ENCODE peak calls at places on chromosomes 16 and 17, in seven cellular contexts. B is DND-41, U is neural progenitor cell, H is K562, Z is H1, D is astrocyte, X is HCT116. R is an unnamed sample.

GRCh38 chr17:76397687-76398522 is 13.5 kb downstream of the SPHK1 start:
- DNase-seq in B (peak), U (peak), H (peak), Z (peak), D (peak), X (peak), R (peak)

GRCh38 chr17:82963104-82963950 is 116.1 kb upstream of the METRNL start:
- DNase-seq in B (no peak), U (peak), H (no peak), Z (peak), D (peak), X (no peak), R (peak)

GRCh38 chr17:34656801-34657200 is 77.4 kb downstream of the TMEM132E start:
- DNase-seq in B (no peak), U (no peak), H (no peak), Z (no peak), D (no peak), X (no peak), R (no peak)

GRCh38 chr17:62614142-62614541 is 13.3 kb upstream of the MRC2 start:
- DNase-seq in B (no peak), U (no peak), H (no peak), Z (no peak), D (peak), X (no peak), R (no peak)

GRCh38 chr17:29004081-29004692 is 1.6 kb downstream of the SEZ6 start:
- DNase-seq in B (peak), U (peak), H (no peak), Z (no peak), D (peak), X (no peak), R (peak)

GRCh38 chr16:67241008-67241900 is 6.0 kb downstream of the FHOD1 start:
- DNase-seq in B (no peak), U (no peak), H (peak), Z (no peak), D (peak), X (no peak), R (peak)

GRCh38 chr17:37518816-37519215 is 29.1 kb downstream of the DUSP14 start:
- DNase-seq in B (no peak), U (no peak), H (no peak), Z (no peak), D (no peak), X (no peak), R (no peak)

GRCh38 chr16:67158637-67159600 is 790 bp downstream of the TRADD start:
- DNase-seq in B (peak), U (peak), H (peak), Z (no peak), D (no peak), X (no peak), R (peak)

GRCh38 chr16:1890701-1891035 is 18.7 kb upstream of the MEIOB start:
- DNase-seq in B (no peak), U (no peak), H (peak), Z (no peak), D (no peak), X (no peak), R (no peak)

GRCh38 chr17:77218902-77219301 is 78.1 kb downstream of the SEC14L1 start:
- DNase-seq in B (no peak), U (no peak), H (no peak), Z (no peak), D (no peak), X (no peak), R (no peak)

GRCh38 chr16:57903656-57904055 is 67.3 kb downstream of the CNGB1 start:
- DNase-seq in B (no peak), U (no peak), H (no peak), Z (no peak), D (no peak), X (no peak), R (no peak)

DNA sequence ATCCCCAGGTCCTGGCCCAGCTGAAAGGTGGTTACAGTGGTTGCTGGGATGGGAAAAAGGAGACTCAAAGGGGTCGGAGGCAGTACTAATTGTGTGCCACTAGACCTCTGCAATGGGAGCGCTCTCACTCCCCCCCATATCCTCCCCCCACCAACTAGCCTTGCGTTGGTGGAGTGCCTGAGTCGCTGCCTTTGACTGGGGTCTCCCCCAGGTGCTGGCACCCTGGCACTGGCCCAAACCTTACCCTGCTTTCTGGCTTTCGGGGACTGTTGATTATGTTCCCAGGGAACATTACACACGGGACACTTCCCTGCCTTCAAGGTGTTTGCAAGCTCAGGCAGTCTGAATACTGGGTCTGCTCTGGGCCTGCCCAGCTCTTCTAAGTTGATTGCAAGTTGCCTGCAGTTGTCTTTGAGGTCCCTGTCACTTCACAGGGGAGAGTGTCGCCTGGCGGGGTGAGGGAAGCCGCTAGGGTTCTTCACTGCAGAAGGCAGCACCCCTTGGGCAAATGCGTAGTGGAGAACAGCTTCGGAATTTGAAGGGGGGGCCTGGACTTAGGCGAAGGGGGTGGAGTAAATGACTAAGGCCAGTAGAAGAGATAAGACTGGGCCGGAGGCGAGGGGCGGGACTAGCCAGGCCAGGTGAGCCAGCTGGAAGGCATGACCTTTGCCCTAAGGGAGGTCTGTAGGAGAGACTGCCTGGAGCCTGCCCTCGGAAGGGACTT is 98.0 kb downstream of the RAB11FIP4 start:
- DNase-seq in B (no peak), U (peak), H (peak), Z (no peak), D (no peak), X (peak), R (no peak)
- H3K9ac ChIP-seq in B (no peak), U (no peak), H (no peak), Z (no peak), D (no peak), X (peak), R (no peak)

GRCh38 chr17:8675306-8675705 is 44.8 kb upstream of the MYH10 start:
- DNase-seq in B (no peak), U (no peak), H (no peak), Z (no peak), D (no peak), X (no peak), R (no peak)

GRCh38 chr17:8680402-8680801 is 49.9 kb upstream of the MYH10 start:
- DNase-seq in B (no peak), U (no peak), H (no peak), Z (no peak), D (no peak), X (no peak), R (no peak)

GRCh38 chr17:8681175-8681949 is 50.8 kb upstream of the MYH10 start:
- DNase-seq in B (no peak), U (no peak), H (no peak), Z (no peak), D (peak), X (no peak), R (no peak)

GRCh38 chr17:8680850-8681174 is 50.3 kb upstream of the MYH10 start:
- DNase-seq in B (no peak), U (no peak), H (no peak), Z (no peak), D (no peak), X (no peak), R (no peak)

GRCh38 chr17:8679136-8679535 is 48.6 kb upstream of the MYH10 start:
- DNase-seq in B (no peak), U (no peak), H (no peak), Z (no peak), D (no peak), X (no peak), R (no peak)
- TF ChIP-seq CTCF in B (no peak), U (no peak), H (no peak), Z (no peak), D (no peak), X (no peak), R (no peak)

GRCh38 chr17:79799538-79800324 is 2.9 kb upstream of the CBX8 start:
- DNase-seq in B (peak), U (peak), H (no peak), Z (no peak), D (no peak), X (no peak), R (no peak)

GRCh38 chr17:79802039-79802735 is 5.3 kb upstream of the CBX8 start:
- DNase-seq in B (no peak), U (peak), H (no peak), Z (no peak), D (no peak), X (no peak), R (no peak)

GRCh38 chr17:79802736-79803420 is 6.0 kb upstream of the CBX8 start:
- DNase-seq in B (no peak), U (peak), H (peak), Z (no peak), D (no peak), X (no peak), R (no peak)

GRCh38 chr17:79800325-79801155 is 3.7 kb upstream of the CBX8 start:
- DNase-seq in B (peak), U (peak), H (no peak), Z (no peak), D (peak), X (peak), R (peak)

GRCh38 chr17:79801156-79802038 is 4.5 kb upstream of the CBX8 start:
- DNase-seq in B (no peak), U (peak), H (no peak), Z (no peak), D (no peak), X (peak), R (peak)
- TF ChIP-seq EZH2 in B (no peak), U (peak), H (no peak), Z (peak), D (peak), X (no peak), R (peak)

GRCh38 chr17:31842416-31843381 is 16.3 kb downstream of the COPRS start:
- DNase-seq in B (peak), U (peak), H (peak), Z (peak), D (peak), X (peak), R (no peak)
- H3K9ac ChIP-seq in B (no peak), U (no peak), H (no peak), Z (no peak), D (peak), X (no peak), R (no peak)

GRCh38 chr17:7935859-7936258 is 3.9 kb downstream of the CNTROB start:
- DNase-seq in B (no peak), U (no peak), H (no peak), Z (no peak), D (no peak), X (no peak), R (no peak)

GRCh38 chr17:7932483-7932891 is 481 bp downstream of the CNTROB start:
- DNase-seq in B (no peak), U (peak), H (no peak), Z (no peak), D (peak), X (no peak), R (peak)

GRCh38 chr17:7931709-7932482 is at the start of the genes CNTROB and TRAPPC1:
- DNase-seq in B (peak), U (peak), H (peak), Z (peak), D (peak), X (peak), R (peak)

GRCh38 chr17:7930841-7931631 is 710 bp downstream of the TRAPPC1 start:
- DNase-seq in B (no peak), U (no peak), H (no peak), Z (no peak), D (no peak), X (no peak), R (no peak)

DNA sequence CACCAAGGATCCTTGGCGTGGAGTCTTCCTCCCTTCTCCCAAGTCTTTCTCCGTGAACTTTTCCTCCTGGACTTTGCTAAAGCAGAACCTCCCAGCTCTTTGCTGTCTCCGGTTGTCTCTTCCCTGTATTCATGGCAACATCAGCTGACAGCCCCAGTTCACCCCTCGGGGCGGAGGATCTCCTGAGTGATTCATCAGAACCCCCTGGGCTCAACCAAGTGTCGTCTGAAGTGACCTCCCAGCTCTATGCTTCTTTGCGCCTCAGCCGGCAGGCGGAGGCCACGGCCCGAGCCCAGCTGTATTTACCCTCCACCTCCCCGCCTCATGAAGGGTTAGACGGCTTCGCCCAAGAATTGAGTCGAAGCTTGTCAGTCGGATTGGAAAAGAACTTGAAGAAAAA is 943 bp downstream of the CNTROB start:
- DNase-seq in B (peak), U (peak), H (peak), Z (no peak), D (peak), X (no peak), R (peak)
- TF ChIP-seq CTCF in B (no peak), U (no peak), H (peak), Z (no peak), D (no peak), X (peak), R (no peak)

GRCh38 chr16:86505185-86505898 is 5.0 kb upstream of the FOXF1 start:
- DNase-seq in B (no peak), U (peak), H (no peak), Z (no peak), D (no peak), X (no peak), R (no peak)
- TF ChIP-seq EZH2 in B (no peak), U (peak), H (no peak), Z (peak), D (peak), X (no peak), R (peak)

R was measured in mammary epithelial cell.